ENCODE peak calls at places on chromosome 16, in four cellular contexts. W is lung, K is psoas muscle, E is stomach. M is an unnamed sample.

GRCh38 chr16:70258946-70259345 is 7.2 kb upstream of the EXOSC6 start:
- DNase-seq in W (no peak), K (no peak), E (no peak), M (no peak)

GRCh38 chr16:23356941-23357340 is 54.8 kb downstream of the SCNN1B start:
- DNase-seq in W (no peak), K (no peak), E (no peak), M (no peak)

GRCh38 chr16:31006086-31006385 is 4.4 kb downstream of the STX1B start:
- DNase-seq in W (no peak), K (no peak), E (no peak), M (no peak)

GRCh38 chr16:67339453-67339852 is 12.8 kb downstream of the LRRC36 start:
- DNase-seq in W (no peak), K (no peak), E (no peak), M (no peak)

GRCh38 chr16:28326881-28327610 is 34.7 kb downstream of the SBK1 start:
- DNase-seq in W (peak; percentile 57), K (no peak), E (peak; percentile 67), M (no peak)

GRCh38 chr16:55562936-55563335 is 3.5 kb upstream of the CAPNS2 start:
- DNase-seq in W (no peak), K (no peak), E (no peak), M (no peak)

GRCh38 chr16:67158637-67159600 is 790 bp downstream of the TRADD start:
- DNase-seq in W (no peak), K (no peak), E (peak; percentile 69), M (peak; percentile 81)

GRCh38 chr16:79388396-79388795 is 212.1 kb downstream of the MAF start:
- DNase-seq in W (no peak), K (no peak), E (no peak), M (no peak)

GRCh38 chr16:25546781-25547180 is 145.0 kb upstream of the HS3ST4 start:
- DNase-seq in W (no peak), K (no peak), E (no peak), M (no peak)

GRCh38 chr16:53910990-53911389 is 207.0 kb downstream of the FTO start:
- DNase-seq in W (no peak), K (no peak), E (no peak), M (no peak)

GRCh38 chr16:82229800-82230619 is 60.0 kb upstream of the MPHOSPH6 start:
- DNase-seq in W (peak; percentile 75), K (peak; percentile 57), E (peak; percentile 84), M (peak; percentile 42)
- H3K27ac ChIP-seq in W (no peak overlapping the region), K (no peak overlapping the region), E (no peak overlapping the region), M (no peak overlapping the region)

GRCh38 chr16:4915226-4915761 is 21.7 kb downstream of the PPL start:
- DNase-seq in W (no peak), K (no peak), E (no peak), M (no peak)

GRCh38 chr16:4917117-4917516 is 19.8 kb downstream of the PPL start:
- DNase-seq in W (no peak), K (no peak), E (no peak), M (no peak)

GRCh38 chr16:4913130-4913773 is 23.7 kb downstream of the PPL start:
- DNase-seq in W (no peak), K (no peak), E (no peak), M (no peak)

GRCh38 chr16:4913774-4914525 is 23.0 kb downstream of the PPL start:
- DNase-seq in W (no peak), K (no peak), E (no peak), M (no peak)

GRCh38 chr16:4914528-4915225 is 22.3 kb downstream of the PPL start:
- DNase-seq in W (no peak), K (no peak), E (no peak), M (no peak)
- H3K27ac ChIP-seq in W (no peak overlapping the region), K (no peak overlapping the region), E (no peak overlapping the region), M (no peak overlapping the region)

GRCh38 chr16:19092653-19093410 is 20.9 kb upstream of the ITPRIPL2 start:
- DNase-seq in W (no peak), K (no peak), E (no peak), M (no peak)
- H3K27ac ChIP-seq in W (peak overlapping the region; percentile 22), K (no peak overlapping the region), E (no peak overlapping the region), M (no peak overlapping the region)

GRCh38 chr16:49993579-49993978 is 31.4 kb upstream of the CNEP1R1 start:
- DNase-seq in W (no peak), K (no peak), E (no peak), M (no peak)
- H3K27ac ChIP-seq in W (no peak overlapping the region), K (no peak overlapping the region), E (no peak overlapping the region), M (no peak overlapping the region)

M was measured in effector memory CD4-positive, alpha-beta T cell.